ENCODE peak calls at places on chromosomes 16 and 17, in ten cellular contexts. D is NCI-H1930; X is mesendoderm; H is PC-3; F is retinal pigment epithelial cell; M is stimulated activated CD4-positive, alpha-beta T cell treated with anti-CD3 and anti-CD28 coated beads, Interleukin-2, amount 100 ng/mL, for 48 hours; Y is stimulated activated CD8-positive, alpha-beta memory T cell treated with anti-CD3 and anti-CD28 coated beads, Interleukin-7, amount 100 ng/mL, for 1 hour; U is lower lobe of right lung; A is T-cell; C is CD4-positive, CD25-positive, alpha-beta regulatory T cell. Z is an unnamed sample.

GRCh38 chr16:70772493-70772892 is 28.5 kb downstream of the VAC14 start:
- DNase-seq in A (no peak), C (no peak), M (no peak), D (no peak), H (peak), U (no peak), X (no peak), F (no peak), Y (no peak), Z (peak)

GRCh38 chr16:30009085-30009862 is 1.6 kb downstream of the DOC2A start:
- DNase-seq in M (no peak), F (no peak), U (no peak), D (no peak), A (no peak), C (no peak), X (no peak), Y (no peak), H (no peak), Z (no peak)

GRCh38 chr17:39702901-39703893 is 3.3 kb downstream of the ERBB2 start:
- DNase-seq in M (no peak), A (no peak), H (peak), U (no peak), D (no peak), X (no peak), Y (no peak), C (no peak), F (no peak), Z (peak)

GRCh38 chr16:2899564-2900072 is 12.1 kb upstream of the FLYWCH1 start:
- DNase-seq in X (no peak), D (no peak), M (no peak), Y (no peak), A (no peak), C (no peak), F (no peak), H (no peak), U (no peak), Z (no peak)

GRCh38 chr16:46970089-46970488 is 3.4 kb downstream of the DNAJA2 start:
- DNase-seq in A (no peak), U (no peak), D (no peak), M (no peak), Y (no peak), C (no peak), F (no peak), H (no peak), X (no peak), Z (peak)

GRCh38 chr17:81037026-81037782 is 2.3 kb downstream of the BAIAP2 start:
- DNase-seq in U (peak), F (no peak), Y (no peak), M (no peak), A (no peak), H (peak), X (no peak), C (no peak), D (no peak), Z (peak)

GRCh38 chr17:19338031-19338990 is 24.2 kb downstream of the B9D1 start:
- DNase-seq in U (peak), Y (peak), M (peak), X (peak), C (peak), H (peak), A (peak), F (peak), D (no peak), Z (peak)

GRCh38 chr16:19102187-19102872 is 11.4 kb upstream of the ITPRIPL2 start:
- DNase-seq in C (no peak), D (no peak), H (peak), X (no peak), F (no peak), M (no peak), U (no peak), A (no peak), Y (no peak), Z (no peak)

GRCh38 chr17:57899822-57900221 is 50.0 kb upstream of the MRPS23 start:
- DNase-seq in H (peak), A (no peak), Y (no peak), C (no peak), U (peak), X (no peak), F (no peak), D (no peak), M (no peak), Z (no peak)

GRCh38 chr16:85986931-85987749 is 88.2 kb downstream of the IRF8 start:
- DNase-seq in U (no peak), Y (peak), H (no peak), C (peak), D (peak), X (no peak), M (peak), A (peak), F (no peak), Z (no peak)

GRCh38 chr16:28910046-28911031 is 14.7 kb downstream of the RABEP2 start:
- DNase-seq in H (peak), D (no peak), Y (no peak), A (no peak), U (no peak), C (no peak), F (peak), X (peak), M (no peak), Z (peak)

Z was measured in bronchial epithelial cell.